ENCODE peak calls at places on chromosomes 13 and 19, in seven cellular contexts. H is NCI-H345; S is stimulated activated CD4-positive, alpha-beta T cell treated with anti-CD3 and anti-CD28 coated beads, Interleukin-15, amount 100 ng/mL, for 48 hours; N is T-helper 2 cell; G is stimulated activated CD8-positive, alpha-beta memory T cell treated with anti-CD3 and anti-CD28 coated beads, Interleukin-4, amount 100 ng/mL, for 24 hours; I is kidney tubule cell; L is M059J. O is an unnamed sample.

GRCh38 chr19:17544418-17544817 is 11.0 kb upstream of the COLGALT1 start:
- DNase-seq in G (no peak), S (no peak), H (no peak), L (no peak), I (no peak), N (no peak), O (no peak)

GRCh38 chr19:17302391-17303166 is 646 bp downstream of the ABHD8 start:
- DNase-seq in I (peak; percentile 21), G (no peak), S (no peak), N (no peak), H (no peak), L (no peak), O (no peak)

GRCh38 chr19:51158474-51159129 is 16.5 kb downstream of the SIGLEC7 start:
- DNase-seq in I (peak; percentile 27), S (peak; percentile 68), H (no peak), G (peak; percentile 75), N (peak; percentile 84), L (peak; percentile 33), O (no peak)

GRCh38 chr13:64457976-64458375 is 2772.2 kb downstream of the PCDH9 start:
- DNase-seq in L (no peak), H (no peak), I (no peak), N (no peak), G (no peak), S (no peak), O (no peak)

GRCh38 chr19:8503506-8503905 is 1.1 kb upstream of the PRAM1 start:
- DNase-seq in N (no peak), H (no peak), I (no peak), L (no peak), G (no peak), S (no peak), O (no peak)

GRCh38 chr19:7391218-7391670 is 42.5 kb downstream of the ARHGEF18 start:
- DNase-seq in I (peak; percentile 92), G (no peak), S (no peak), L (peak; percentile 72), H (no peak), N (no peak), O (no peak)

GRCh38 chr19:54707932-54708331 is 16.3 kb upstream of the KIR3DL3 start:
- DNase-seq in L (no peak), H (no peak), N (peak; percentile 68), G (peak; percentile 13), S (no peak), I (no peak), O (no peak)

GRCh38 chr19:27746691-27747380 is 1466.1 kb downstream of the UQCRFS1 start:
- DNase-seq in H (no peak), N (peak; percentile 11), L (no peak), I (peak; percentile 34), G (no peak), S (no peak), O (peak; percentile 52)

GRCh38 chr19:4352701-4353121 is 9.3 kb downstream of the MPND start:
- DNase-seq in S (no peak), H (peak; percentile 41), N (peak; percentile 54), I (peak; percentile 55), G (peak; percentile 40), L (peak; percentile 53), O (no peak)

GRCh38 chr13:59483441-59484116 is 680.1 kb downstream of the DIAPH3 start:
- DNase-seq in L (no peak), H (no peak), I (no peak), S (no peak), G (no peak), N (no peak), O (no peak)